ENCODE peak calls at places on chromosomes 4 and X, in ten cellular contexts. F is right cardiac atrium; N is AG10803; E is naive thymus-derived CD4-positive, alpha-beta T cell; I is esophagus muscularis mucosa; O is tibial nerve; J is adrenal gland; Y is fibroblast of the aortic adventitia; K is colonic mucosa; Z is H7. A is an unnamed sample.

GRCh38 chrX:66731398-66731797 is 92.5 kb upstream of the EDA2R start:
- DNase-seq in F (no peak), N (peak), E (peak), I (no peak), O (no peak), J (no peak), Y (peak), K (no peak), Z (peak), A (no peak)

GRCh38 chr4:48762408-48762807 is 17.7 kb downstream of the FRYL start:
- DNase-seq in F (no peak), N (no peak), E (no peak), I (no peak), O (no peak), J (no peak), Y (no peak), K (no peak), Z (no peak), A (no peak)

GRCh38 chrX:41033299-41033698 is 51.9 kb upstream of the USP9X start:
- DNase-seq in F (no peak), N (peak), E (no peak), I (no peak), O (no peak), J (no peak), Y (peak), K (no peak), Z (no peak), A (no peak)

GRCh38 chrX:153517941-153518834 is 746 bp downstream of the ATP2B3 start:
- DNase-seq in F (no peak), N (no peak), E (no peak), I (no peak), O (no peak), J (no peak), Y (no peak), K (no peak), Z (peak), A (no peak)

GRCh38 chr4:600850-601515 is 24.4 kb upstream of the PDE6B start:
- DNase-seq in F (no peak), N (no peak), E (no peak), I (no peak), O (no peak), J (no peak), Y (no peak), K (no peak), Z (peak), A (no peak)

GRCh38 chr4:44928062-44928380 is 201.7 kb upstream of the GNPDA2 start:
- DNase-seq in F (no peak), N (no peak), E (no peak), I (no peak), O (no peak), J (no peak), Y (no peak), K (no peak), Z (no peak), A (no peak)

GRCh38 chr4:14225683-14226207 is 598.2 kb upstream of the BOD1L1 start:
- DNase-seq in F (no peak), N (no peak), E (no peak), I (no peak), O (no peak), J (no peak), Y (no peak), K (no peak), Z (no peak), A (peak)

GRCh38 chr4:94015956-94016355 is 187.4 kb downstream of the ATOH1 start:
- DNase-seq in F (no peak), N (no peak), E (no peak), I (no peak), O (no peak), J (no peak), Y (no peak), K (no peak), Z (no peak), A (no peak)

GRCh38 chr4:132316738-132317137 is 832.4 kb upstream of the PCDH10 start:
- DNase-seq in F (no peak), N (no peak), E (no peak), I (no peak), O (no peak), J (no peak), Y (no peak), K (no peak), Z (no peak), A (no peak)

GRCh38 chrX:74613350-74614192 is 853 bp downstream of the RLIM start:
- DNase-seq in F (peak), N (peak), E (peak), I (no peak), O (no peak), J (no peak), Y (peak), K (peak), Z (peak), A (peak)

GRCh38 chr4:41024556-41025491 is 189.5 kb downstream of the APBB2 start:
- DNase-seq in F (no peak), N (peak), E (no peak), I (no peak), O (no peak), J (no peak), Y (peak), K (no peak), Z (no peak), A (peak)

GRCh38 chr4:7978489-7978888 is 38.8 kb upstream of the AFAP1 start:
- DNase-seq in F (peak), N (no peak), E (no peak), I (no peak), O (no peak), J (no peak), Y (no peak), K (peak), Z (no peak), A (peak)

GRCh38 chr4:56803473-56803872 is 18.0 kb downstream of the SPINK2 start:
- DNase-seq in F (no peak), N (no peak), E (no peak), I (no peak), O (no peak), J (no peak), Y (no peak), K (no peak), Z (no peak), A (no peak)

GRCh38 chrX:81377329-81377728 is 175.4 kb downstream of the SH3BGRL start:
- DNase-seq in F (no peak), N (peak), E (no peak), I (no peak), O (peak), J (no peak), Y (peak), K (no peak), Z (peak), A (no peak)

GRCh38 chr4:104490096-104490769 is 4.5 kb downstream of the CXXC4 start:
- DNase-seq in F (peak), N (no peak), E (no peak), I (no peak), O (no peak), J (no peak), Y (no peak), K (peak), Z (peak), A (no peak)

GRCh38 chr4:156778606-156779005 is 193.0 kb downstream of the PDGFC start:
- DNase-seq in F (no peak), N (peak), E (no peak), I (no peak), O (no peak), J (no peak), Y (peak), K (no peak), Z (no peak), A (no peak)

GRCh38 chr4:113739197-113739596 is 22.3 kb downstream of the CAMK2D start:
- DNase-seq in F (no peak), N (no peak), E (no peak), I (no peak), O (no peak), J (no peak), Y (no peak), K (no peak), Z (no peak), A (no peak)

GRCh38 chrX:137432609-137433008 is 133.3 kb upstream of the ZIC3 start:
- DNase-seq in F (no peak), N (no peak), E (no peak), I (no peak), O (no peak), J (no peak), Y (no peak), K (no peak), Z (peak), A (no peak)

GRCh38 chr4:3302786-3303444 is 10.1 kb downstream of the RGS12 start:
- DNase-seq in F (no peak), N (no peak), E (peak), I (no peak), O (no peak), J (no peak), Y (no peak), K (peak), Z (peak), A (no peak)

GRCh38 chrX:149398027-149398426 is 107.1 kb downstream of the IDS start:
- DNase-seq in F (no peak), N (no peak), E (no peak), I (no peak), O (no peak), J (no peak), Y (no peak), K (no peak), Z (peak), A (no peak)

GRCh38 chr4:71456841-71457240 is 118.0 kb downstream of the SLC4A4 start:
- DNase-seq in F (no peak), N (peak), E (no peak), I (no peak), O (no peak), J (peak), Y (peak), K (no peak), Z (no peak), A (no peak)

GRCh38 chr4:8324640-8325239 is 55.2 kb downstream of the HTRA3 start:
- DNase-seq in F (no peak), N (no peak), E (no peak), I (no peak), O (no peak), J (no peak), Y (peak), K (no peak), Z (no peak), A (no peak)

GRCh38 chrX:117982702-117983392 is 133.8 kb downstream of the KLHL13 start:
- DNase-seq in F (no peak), N (no peak), E (no peak), I (no peak), O (no peak), J (no peak), Y (no peak), K (no peak), Z (no peak), A (no peak)

GRCh38 chr4:128462104-128462783 is 174.6 kb upstream of the PGRMC2 start:
- DNase-seq in F (no peak), N (no peak), E (no peak), I (no peak), O (no peak), J (no peak), Y (no peak), K (no peak), Z (no peak), A (no peak)

GRCh38 chr4:175560628-175561027 is 251.4 kb downstream of the GPM6A start:
- DNase-seq in F (no peak), N (peak), E (no peak), I (no peak), O (no peak), J (no peak), Y (peak), K (no peak), Z (no peak), A (no peak)

GRCh38 chr4:37324526-37324925 is 80.0 kb downstream of the NWD2 start:
- DNase-seq in F (no peak), N (no peak), E (no peak), I (no peak), O (no peak), J (no peak), Y (no peak), K (peak), Z (no peak), A (no peak)

GRCh38 chr4:139853309-139853708 is 187.7 kb downstream of the MGST2 start:
- DNase-seq in F (no peak), N (no peak), E (no peak), I (no peak), O (no peak), J (no peak), Y (no peak), K (no peak), Z (peak), A (peak)

GRCh38 chrX:7147431-7147977 is at the start of gene STS:
- DNase-seq in F (peak), N (no peak), E (no peak), I (no peak), O (peak), J (peak), Y (peak), K (peak), Z (no peak), A (no peak)

GRCh38 chr4:152981842-152982241 is 45.7 kb downstream of the FHDC1 start:
- DNase-seq in F (no peak), N (no peak), E (no peak), I (no peak), O (no peak), J (no peak), Y (no peak), K (no peak), Z (no peak), A (no peak)

GRCh38 chr4:118955515-118955914 is 66.9 kb downstream of the SYNPO2 start:
- DNase-seq in F (no peak), N (peak), E (no peak), I (no peak), O (no peak), J (no peak), Y (peak), K (no peak), Z (no peak), A (no peak)

GRCh38 chrX:119228506-119229290 is 7.4 kb upstream of the PGRMC1 start:
- DNase-seq in F (no peak), N (peak), E (no peak), I (no peak), O (no peak), J (peak), Y (peak), K (no peak), Z (no peak), A (no peak)

GRCh38 chrX:100819534-100819836 is 706 bp upstream of the CSTF2 start:
- DNase-seq in F (peak), N (no peak), E (no peak), I (no peak), O (no peak), J (peak), Y (no peak), K (no peak), Z (no peak), A (no peak)
- H3K4me3 ChIP-seq in F (peak), N (peak), E (peak), I (peak), O (peak), J (peak), Y (peak), K (peak), Z (peak), A (peak)

GRCh38 chr4:108620933-108621905 is 843 bp downstream of the RPL34 start:
- DNase-seq in F (no peak), N (peak), E (no peak), I (no peak), O (no peak), J (no peak), Y (peak), K (no peak), Z (no peak), A (no peak)

GRCh38 chr4:108622022-108622421 is 1.6 kb downstream of the RPL34 start:
- DNase-seq in F (no peak), N (no peak), E (no peak), I (no peak), O (no peak), J (no peak), Y (no peak), K (no peak), Z (no peak), A (no peak)

GRCh38 chr4:108622828-108623227 is 2.5 kb downstream of the RPL34 start:
- DNase-seq in F (no peak), N (no peak), E (no peak), I (no peak), O (no peak), J (no peak), Y (no peak), K (no peak), Z (no peak), A (no peak)

GRCh38 chr4:108620101-108620932 is at the start of gene RPL34:
- DNase-seq in F (peak), N (peak), E (peak), I (peak), O (peak), J (peak), Y (peak), K (peak), Z (peak), A (peak)

GRCh38 chr4:108619372-108620100 is 840 bp upstream of the RPL34 start:
- DNase-seq in F (no peak), N (no peak), E (peak), I (no peak), O (no peak), J (no peak), Y (no peak), K (no peak), Z (no peak), A (no peak)
- H3K4me3 ChIP-seq in F (peak), N (peak), E (peak), I (peak), O (peak), J (peak), Y (peak), K (peak), Z (no peak), A (peak)

GRCh38 chr4:112379306-112379705 is 82.1 kb downstream of the ALPK1 start:
- DNase-seq in F (no peak), N (no peak), E (no peak), I (no peak), O (no peak), J (no peak), Y (no peak), K (no peak), Z (peak), A (no peak)
- H3K4me3 ChIP-seq in F (no peak), N (no peak), E (no peak), I (peak), O (peak), J (no peak), Y (no peak), K (no peak), Z (peak), A (no peak)

DNA sequence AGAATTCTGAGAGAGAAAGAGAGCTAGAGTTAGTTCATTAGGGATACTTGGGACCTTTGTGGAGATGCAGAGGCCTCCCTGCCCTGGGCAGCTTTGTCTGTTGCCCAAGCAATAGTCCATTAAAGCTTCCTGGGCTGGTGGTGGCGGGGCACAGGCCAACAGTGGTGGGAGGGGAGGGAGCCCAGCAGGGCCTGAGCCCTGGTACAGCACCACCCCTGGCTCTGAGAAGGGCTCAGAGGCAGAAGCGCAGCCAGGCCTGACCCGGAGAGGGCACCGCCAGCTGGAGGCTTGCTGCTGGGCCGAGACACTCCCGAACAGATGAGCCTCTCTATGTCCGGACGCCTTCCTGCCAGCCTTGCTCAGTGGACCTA is 65.3 kb downstream of the EFNB1 start:
- DNase-seq in F (no peak), N (peak), E (no peak), I (no peak), O (no peak), J (no peak), Y (no peak), K (no peak), Z (no peak), A (no peak)
- H3K4me3 ChIP-seq in F (no peak), N (no peak), E (no peak), I (peak), O (peak), J (no peak), Y (no peak), K (peak), Z (peak), A (no peak)

DNA sequence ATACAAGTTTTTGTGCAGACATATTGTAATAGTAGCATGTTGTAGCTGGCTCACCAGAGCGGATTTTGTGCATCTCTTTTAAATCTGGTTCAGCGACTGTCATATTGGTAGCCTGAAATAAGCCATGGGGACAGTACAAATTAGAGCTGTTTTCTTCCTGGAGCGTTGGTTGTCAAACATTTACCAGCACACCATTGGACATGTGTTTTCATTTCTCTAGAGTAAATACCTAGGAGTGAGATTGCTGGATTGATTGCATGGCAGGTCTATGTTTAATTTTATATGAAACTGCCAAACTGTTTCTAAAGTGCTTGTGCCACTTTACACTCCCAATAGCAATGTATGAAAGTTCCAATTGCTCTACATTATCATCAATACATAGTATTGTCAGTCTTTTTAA is 2.6 kb upstream of the ARAF start:
- DNase-seq in F (no peak), N (no peak), E (no peak), I (no peak), O (no peak), J (no peak), Y (no peak), K (no peak), Z (no peak), A (no peak)
- H3K4me3 ChIP-seq in F (no peak), N (no peak), E (no peak), I (no peak), O (no peak), J (no peak), Y (no peak), K (no peak), Z (no peak), A (no peak)

DNA sequence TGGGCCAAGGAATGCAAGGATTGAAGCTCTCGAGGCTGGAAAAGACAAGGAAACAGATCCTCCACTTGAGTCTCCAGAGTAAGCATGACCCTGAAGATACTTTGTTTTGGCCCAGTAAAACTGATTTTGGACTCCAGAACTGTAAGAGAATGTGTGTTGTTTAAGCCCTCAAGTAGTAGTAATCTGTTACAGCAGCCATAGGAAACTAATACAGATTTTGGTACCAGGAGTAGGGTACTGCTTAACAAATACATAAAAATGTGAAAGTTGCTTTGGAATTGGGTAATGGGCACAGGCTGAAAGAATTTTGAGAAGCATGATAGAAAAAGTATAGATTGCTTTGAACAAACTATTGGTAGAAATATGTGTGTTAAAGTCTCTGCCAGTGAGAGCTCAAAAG is 17.4 kb upstream of the FRAS1 start:
- DNase-seq in F (no peak), N (no peak), E (no peak), I (no peak), O (no peak), J (no peak), Y (no peak), K (no peak), Z (no peak), A (no peak)
- H3K4me3 ChIP-seq in F (no peak), N (no peak), E (no peak), I (no peak), O (no peak), J (no peak), Y (no peak), K (no peak), Z (no peak), A (no peak)

GRCh38 chrX:131764224-131764623 is 220.3 kb downstream of the OR13H1 start:
- DNase-seq in F (no peak), N (peak), E (no peak), I (no peak), O (no peak), J (no peak), Y (peak), K (no peak), Z (no peak), A (no peak)
- H3K4me3 ChIP-seq in F (no peak), N (no peak), E (no peak), I (peak), O (no peak), J (no peak), Y (peak), K (peak), Z (no peak), A (no peak)

DNA sequence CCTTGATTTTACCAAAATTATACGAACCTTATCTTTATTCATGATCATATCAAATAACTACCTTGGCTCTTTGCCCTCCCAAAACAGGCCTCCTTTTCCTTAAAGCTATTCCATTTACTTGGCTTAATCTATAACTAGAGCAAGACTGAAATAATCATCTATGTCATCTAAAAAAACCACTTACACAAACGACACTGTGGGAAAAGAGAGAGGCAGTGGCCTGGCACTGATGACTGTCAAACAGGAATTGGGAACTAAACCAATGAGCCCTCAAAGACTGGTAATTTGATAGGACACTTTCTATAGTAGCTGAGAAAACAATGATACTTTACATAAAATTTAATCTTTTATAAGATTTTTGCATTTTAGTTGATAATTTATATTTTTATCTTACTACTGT is 11.7 kb upstream of the PTPN13 start:
- DNase-seq in F (no peak), N (no peak), E (no peak), I (no peak), O (no peak), J (no peak), Y (peak), K (no peak), Z (no peak), A (no peak)
- H3K4me3 ChIP-seq in F (no peak), N (no peak), E (no peak), I (peak), O (peak), J (no peak), Y (no peak), K (peak), Z (no peak), A (no peak)

GRCh38 chr4:16267639-16268038 is 41.4 kb upstream of the TAPT1 start:
- DNase-seq in F (no peak), N (no peak), E (no peak), I (no peak), O (no peak), J (no peak), Y (no peak), K (no peak), Z (no peak), A (no peak)
- H3K4me3 ChIP-seq in F (no peak), N (no peak), E (no peak), I (no peak), O (no peak), J (no peak), Y (no peak), K (no peak), Z (no peak), A (no peak)